ENCODE peak calls at places on chromosomes 6 and 20, in eight cellular contexts. D is BE2C; B is astrocyte of the cerebellum; Y is mucosa of descending colon; M is ecto neural progenitor cell; J is activated CD4-positive, alpha-beta T cell treated with anti-CD3 and anti-CD28 coated beads, Interleukin-2, amount 50 U/mL, for 1 hour; L is hepatic stellate cell; R is D341Med. W is an unnamed sample.
A peak's percentile ranks its signal among the peaks of the same experiment; 100 is the strongest.

GRCh38 chr6:37802810-37803209 is 16.7 kb upstream of the ZFAND3 start:
- DNase-seq in M (no peak), J (no peak), L (no peak), Y (no peak), R (no peak), D (no peak), B (no peak), W (no peak)

GRCh38 chr20:48892849-48893352 is 28.6 kb upstream of the ARFGEF2 start:
- DNase-seq in Y (no peak), L (no peak), J (no peak), M (no peak), B (no peak), R (no peak), D (no peak), W (no peak)

GRCh38 chr6:105898286-105898685 is 187.8 kb upstream of the PRDM1 start:
- DNase-seq in R (no peak), M (no peak), D (no peak), J (no peak), B (peak; percentile 65), Y (no peak), L (peak; percentile 5), W (peak; percentile 45)

GRCh38 chr6:38307730-38308129 is 332.0 kb downstream of the BTBD9 start:
- DNase-seq in L (no peak), R (no peak), Y (no peak), D (no peak), J (no peak), M (no peak), B (no peak), W (no peak)

GRCh38 chr20:1177680-1178079 is 7.1 kb downstream of the TMEM74B start:
- DNase-seq in J (no peak), M (peak; percentile 56), B (no peak), D (no peak), L (no peak), R (no peak), Y (no peak), W (no peak)

GRCh38 chr6:33670086-33670660 is 41.3 kb downstream of the UQCC2 start:
- DNase-seq in R (no peak), J (no peak), D (no peak), B (no peak), Y (no peak), M (no peak), L (no peak), W (no peak)

GRCh38 chr6:40349566-40350192 is 237.5 kb downstream of the LRFN2 start:
- DNase-seq in M (no peak), R (peak; percentile 37), Y (no peak), D (no peak), J (no peak), L (no peak), B (no peak), W (no peak)

GRCh38 chr6:159973951-159974350 is 5.1 kb downstream of the IGF2R start:
- DNase-seq in M (no peak), B (no peak), Y (no peak), D (no peak), L (no peak), R (no peak), J (no peak), W (peak; percentile 43)

GRCh38 chr6:18242062-18242851 is 22.1 kb downstream of the DEK start:
- DNase-seq in J (no peak), B (peak; percentile 34), M (no peak), Y (no peak), R (no peak), D (no peak), L (peak; percentile 23), W (peak; percentile 64)

GRCh38 chr20:62227977-62228958 is 8.2 kb upstream of the HRH3 start:
- DNase-seq in Y (peak; percentile 55), L (no peak), M (no peak), B (no peak), J (no peak), D (no peak), R (no peak), W (no peak)

GRCh38 chr6:22765015-22765414 is 195.6 kb downstream of the HDGFL1 start:
- DNase-seq in L (no peak), R (no peak), J (no peak), D (no peak), Y (no peak), B (peak; percentile 22), M (no peak), W (peak; percentile 9)

GRCh38 chr6:159916237-159916636 is 25.4 kb downstream of the MAS1 start:
- DNase-seq in J (no peak), Y (no peak), L (no peak), M (no peak), B (no peak), D (no peak), R (no peak), W (no peak)

GRCh38 chr20:34515484-34516037 is 661 bp upstream of the DYNLRB1 start:
- DNase-seq in Y (peak; percentile 80), D (peak; percentile 31), L (peak; percentile 21), B (no peak), R (peak; percentile 81), M (peak; percentile 74), J (peak; percentile 69), W (no peak)

GRCh38 chr6:32379554-32379953 is 7.9 kb upstream of the TSBP1 start:
- DNase-seq in D (no peak), L (no peak), M (no peak), B (no peak), J (no peak), R (no peak), Y (no peak), W (no peak)

GRCh38 chr20:77231-77630 is 10.2 kb upstream of the DEFB125 start:
- DNase-seq in J (no peak), D (no peak), L (no peak), Y (no peak), B (no peak), R (no peak), M (no peak), W (no peak)

GRCh38 chr20:4812216-4812615 is 90.5 kb downstream of the PRND start:
- DNase-seq in J (peak; percentile 23), L (no peak), M (no peak), Y (no peak), D (no peak), R (no peak), B (no peak), W (no peak)

GRCh38 chr6:111113731-111114438 is 26.6 kb downstream of the SLC16A10 start:
- DNase-seq in J (peak; percentile 10), M (no peak), L (no peak), R (no peak), D (peak; percentile 59), B (peak; percentile 33), Y (no peak), W (no peak)

GRCh38 chr20:24892522-24892921 is 56.5 kb upstream of the CST7 start:
- DNase-seq in Y (no peak), R (peak; percentile 86), L (no peak), M (no peak), J (no peak), B (no peak), D (no peak), W (no peak)

GRCh38 chr20:20184711-20185110 is 132.4 kb downstream of the CFAP61 start:
- DNase-seq in B (no peak), R (no peak), M (no peak), L (no peak), J (no peak), Y (no peak), D (no peak), W (no peak)

GRCh38 chr6:10451828-10452509 is 37.1 kb upstream of the TFAP2A start:
- DNase-seq in R (peak; percentile 38), B (no peak), D (no peak), L (peak; percentile 57), Y (peak; percentile 54), J (no peak), M (no peak), W (peak; percentile 97)

GRCh38 chr6:102309700-102310099 is 916.2 kb downstream of the GRIK2 start:
- DNase-seq in B (no peak), R (no peak), Y (no peak), M (no peak), L (no peak), J (no peak), D (no peak), W (no peak)

GRCh38 chr20:63653041-63653973 is at the start of gene STMN3:
- DNase-seq in D (peak; percentile 96), Y (peak; percentile 86), J (peak; percentile 65), M (peak; percentile 96), L (peak; percentile 91), R (peak; percentile 89), B (peak; percentile 62), W (peak; percentile 63)

GRCh38 chr6:43436577-43437282 is 9.4 kb downstream of the ABCC10 start:
- DNase-seq in L (peak; percentile 65), D (no peak), R (no peak), J (no peak), B (peak; percentile 66), Y (no peak), M (no peak), W (no peak)

GRCh38 chr20:57397004-57397692 is 6.0 kb downstream of the RBM38 start:
- DNase-seq in J (no peak), D (no peak), R (no peak), M (no peak), B (no peak), L (no peak), Y (peak; percentile 46), W (no peak)

GRCh38 chr20:37991506-37992302 is 41.6 kb downstream of the TTI1 start:
- DNase-seq in L (no peak), B (no peak), Y (no peak), J (no peak), D (no peak), R (no peak), M (no peak), W (no peak)

GRCh38 chr6:149859368-149859767 is 4.8 kb downstream of the LRP11 start:
- DNase-seq in L (no peak), M (no peak), Y (no peak), B (no peak), D (no peak), R (no peak), J (no peak), W (no peak)

GRCh38 chr6:37187321-37188022 is 17.5 kb downstream of the PIM1 start:
- DNase-seq in J (no peak), Y (no peak), R (no peak), M (no peak), B (no peak), L (no peak), D (no peak), W (no peak)

GRCh38 chr6:138817799-138818198 is 21.9 kb downstream of the ECT2L start:
- DNase-seq in B (peak; percentile 26), L (peak; percentile 49), J (no peak), R (peak; percentile 26), M (peak; percentile 60), D (no peak), Y (peak; percentile 74), W (peak; percentile 78)

GRCh38 chr20:59581983-59582679 is 22.2 kb upstream of the PHACTR3 start:
- DNase-seq in Y (no peak), M (no peak), J (no peak), B (no peak), L (no peak), R (no peak), D (no peak), W (no peak)

GRCh38 chr6:27495386-27496135 is 22.7 kb upstream of the ZNF184 start:
- DNase-seq in Y (no peak), L (peak; percentile 59), D (peak; percentile 77), R (peak; percentile 55), J (peak; percentile 10), B (no peak), M (peak; percentile 80), W (no peak)

GRCh38 chr6:3118353-3119039 is at the start of gene BPHL:
- DNase-seq in J (peak; percentile 100), L (peak; percentile 99), M (peak; percentile 98), D (peak; percentile 99), R (peak; percentile 100), B (peak; percentile 76), Y (peak; percentile 99), W (peak; percentile 39)

GRCh38 chr20:37901667-37902503 is 1.0 kb upstream of the VSTM2L start:
- DNase-seq in Y (no peak), D (peak; percentile 64), B (peak; percentile 51), L (no peak), J (no peak), M (peak; percentile 90), R (peak; percentile 76), W (no peak)

GRCh38 chr6:156852147-156852857 is 75.1 kb downstream of the ARID1B start:
- DNase-seq in Y (no peak), L (no peak), R (no peak), B (no peak), D (no peak), J (no peak), M (no peak), W (no peak)

W was measured in kidney epithelial cell.